ENCODE peak calls at places on chromosomes 16 and 17, in nine cellular contexts. J is heart left ventricle, W is left ventricle myocardium inferior, N is mucosa of descending colon, F is K562, M is fibroblast of mammary gland, Z is stomach, G is upper lobe of right lung, I is astrocyte of the spinal cord. Y is an unnamed sample.
A peak's percentile ranks its signal among the peaks of the same experiment; 100 is the strongest.

GRCh38 chr16:83948914-83949723 is 3.9 kb upstream of the OSGIN1 start:
- DNase-seq in J (no peak), W (no peak), N (no peak), F (no peak), M (no peak), Z (no peak), G (no peak), I (no peak), Y (no peak)

GRCh38 chr17:83193336-83194188 is 114.2 kb downstream of the METRNL start:
- DNase-seq in J (peak; percentile 66), W (peak; percentile 16), N (no peak), F (no peak), M (peak; percentile 54), Z (peak; percentile 23), G (peak; percentile 70), I (peak; percentile 22), Y (no peak)

GRCh38 chr17:14604920-14605599 is 304.2 kb downstream of the HS3ST3B1 start:
- DNase-seq in J (no peak), W (peak; percentile 15), N (peak; percentile 24), F (no peak), M (no peak), Z (no peak), G (no peak), I (no peak), Y (no peak)

GRCh38 chr17:82772026-82772425 is 20.2 kb downstream of the TBCD start:
- DNase-seq in J (no peak), W (no peak), N (peak; percentile 65), F (no peak), M (peak; percentile 76), Z (peak; percentile 77), G (no peak), I (peak; percentile 25), Y (peak; percentile 68)

GRCh38 chr17:50060951-50061712 is 5.2 kb downstream of the ITGA3 start:
- DNase-seq in J (peak; percentile 87), W (peak; percentile 90), N (peak; percentile 69), F (no peak), M (peak; percentile 79), Z (peak; percentile 76), G (peak; percentile 92), I (peak; percentile 48), Y (peak; percentile 62)

GRCh38 chr17:55266051-55266957 is 1.5 kb downstream of the HLF start:
- DNase-seq in J (no peak), W (no peak), N (no peak), F (no peak), M (no peak), Z (no peak), G (peak; percentile 75), I (no peak), Y (no peak)

GRCh38 chr17:27878776-27879562 is 14.2 kb downstream of the LYRM9 start:
- DNase-seq in J (no peak), W (no peak), N (no peak), F (no peak), M (no peak), Z (no peak), G (no peak), I (no peak), Y (no peak)

GRCh38 chr17:66469088-66469442 is 166.7 kb downstream of the PRKCA start:
- DNase-seq in J (no peak), W (peak; percentile 21), N (no peak), F (no peak), M (no peak), Z (no peak), G (no peak), I (no peak), Y (no peak)

GRCh38 chr16:8936421-8936820 is 27.3 kb downstream of the USP7 start:
- DNase-seq in J (no peak), W (no peak), N (peak; percentile 72), F (peak; percentile 59), M (peak; percentile 54), Z (peak; percentile 59), G (no peak), I (peak; percentile 63), Y (peak; percentile 31)

GRCh38 chr16:85908444-85908843 is 9.5 kb downstream of the IRF8 start:
- DNase-seq in J (no peak), W (no peak), N (no peak), F (no peak), M (no peak), Z (no peak), G (no peak), I (no peak), Y (no peak)

GRCh38 chr16:70644763-70645597 is 1.4 kb upstream of the IL34 start:
- DNase-seq in J (no peak), W (no peak), N (no peak), F (no peak), M (no peak), Z (no peak), G (no peak), I (no peak), Y (no peak)

GRCh38 chr17:46025060-46025459 is 26.0 kb downstream of the STH start:
- DNase-seq in J (no peak), W (no peak), N (no peak), F (no peak), M (no peak), Z (no peak), G (no peak), I (no peak), Y (no peak)

GRCh38 chr17:46026815-46027125 is 27.7 kb downstream of the STH start:
- DNase-seq in J (no peak), W (no peak), N (no peak), F (no peak), M (no peak), Z (no peak), G (no peak), I (no peak), Y (no peak)

GRCh38 chr17:46025510-46025909 is 26.5 kb downstream of the STH start:
- DNase-seq in J (no peak), W (no peak), N (no peak), F (no peak), M (no peak), Z (no peak), G (no peak), I (no peak), Y (no peak)

GRCh38 chr17:46027326-46028325 is 28.6 kb downstream of the STH start:
- DNase-seq in J (no peak), W (no peak), N (no peak), F (no peak), M (no peak), Z (no peak), G (no peak), I (no peak), Y (no peak)

GRCh38 chr17:46026045-46026814 is 27.2 kb downstream of the STH start:
- DNase-seq in J (peak; percentile 65), W (no peak), N (no peak), F (no peak), M (no peak), Z (no peak), G (no peak), I (no peak), Y (no peak)
- TF ChIP-seq CTCF in J (no peak), W (no peak), N (no peak), F (no peak), M (no peak), Z (no peak), G (no peak), I (no peak), Y (no peak)

GRCh38 chr17:17771498-17772201 is 65.1 kb downstream of the SREBF1 start:
- DNase-seq in J (no peak), W (no peak), N (no peak), F (no peak), M (no peak), Z (no peak), G (no peak), I (no peak), Y (no peak)

GRCh38 chr17:17772231-17772630 is 64.6 kb downstream of the SREBF1 start:
- DNase-seq in J (no peak), W (no peak), N (no peak), F (no peak), M (no peak), Z (no peak), G (no peak), I (no peak), Y (no peak)

GRCh38 chr17:17770371-17771059 is 66.3 kb downstream of the SREBF1 start:
- DNase-seq in J (no peak), W (no peak), N (no peak), F (no peak), M (no peak), Z (no peak), G (no peak), I (no peak), Y (no peak)

GRCh38 chr17:17776889-17777288 is 59.9 kb downstream of the SREBF1 start:
- DNase-seq in J (no peak), W (no peak), N (no peak), F (no peak), M (no peak), Z (no peak), G (no peak), I (no peak), Y (no peak)

GRCh38 chr17:17774009-17774881 is 62.5 kb downstream of the SREBF1 start:
- DNase-seq in J (no peak), W (peak; percentile 34), N (peak; percentile 90), F (no peak), M (peak; percentile 70), Z (peak; percentile 80), G (no peak), I (peak; percentile 33), Y (peak; percentile 25)
- TF ChIP-seq CTCF in J (peak; percentile 19), W (peak; percentile 40), N (peak; percentile 14), F (no peak), M (peak; percentile 45), Z (peak; percentile 54), G (peak; percentile 46), I (peak; percentile 49), Y (peak; percentile 60)

GRCh38 chr16:27025581-27025980 is 41.1 kb upstream of the C16orf82 start:
- DNase-seq in J (no peak), W (no peak), N (no peak), F (peak; percentile 28), M (no peak), Z (no peak), G (no peak), I (no peak), Y (no peak)

GRCh38 chr16:27028713-27029112 is 38.0 kb upstream of the C16orf82 start:
- DNase-seq in J (no peak), W (no peak), N (no peak), F (no peak), M (no peak), Z (no peak), G (no peak), I (no peak), Y (no peak)

GRCh38 chr16:27020031-27020430 is 46.7 kb upstream of the C16orf82 start:
- DNase-seq in J (no peak), W (no peak), N (no peak), F (no peak), M (no peak), Z (no peak), G (no peak), I (no peak), Y (no peak)

GRCh38 chr16:27029525-27029924 is 37.2 kb upstream of the C16orf82 start:
- DNase-seq in J (no peak), W (no peak), N (no peak), F (no peak), M (no peak), Z (no peak), G (no peak), I (no peak), Y (no peak)

GRCh38 chr16:27024010-27024409 is 42.7 kb upstream of the C16orf82 start:
- DNase-seq in J (no peak), W (no peak), N (no peak), F (no peak), M (no peak), Z (no peak), G (no peak), I (no peak), Y (no peak)
- TF ChIP-seq CTCF in J (no peak), W (no peak), N (no peak), F (no peak), M (no peak), Z (no peak), G (no peak), I (no peak), Y (no peak)

GRCh38 chr17:60901222-60901621 is 223.6 kb downstream of the BCAS3 start:
- DNase-seq in J (no peak), W (no peak), N (no peak), F (no peak), M (peak; percentile 31), Z (no peak), G (no peak), I (no peak), Y (peak; percentile 1)
- TF ChIP-seq CTCF in J (no peak), W (peak; percentile 15), N (no peak), F (no peak), M (no peak), Z (no peak), G (no peak), I (no peak), Y (peak; percentile 54)